ENCODE peak calls at places on chromosomes 1 and 21, in eight cellular contexts. One of them, this sample, is unnamed.

GRCh38 chr1:224639426-224639975 is 23.4 kb downstream of the CNIH3 start:
- DNase-seq in BE2C: no peak
- DNase-seq in mesendoderm: peak
- DNase-seq in adipocyte: no peak
- DNase-seq in dorsolateral prefrontal cortex: no peak
- DNase-seq in SK-N-MC: no peak
- DNase-seq in naive thymus-derived CD4-positive, alpha-beta T cell: no peak
- DNase-seq in AG04450: no peak
- DNase-seq in this sample: no peak

GRCh38 chr21:31873696-31874599 is 1.1 kb downstream of the HUNK start:
- DNase-seq in BE2C: peak
- DNase-seq in mesendoderm: peak
- DNase-seq in adipocyte: peak
- DNase-seq in dorsolateral prefrontal cortex: no peak
- DNase-seq in SK-N-MC: no peak
- DNase-seq in naive thymus-derived CD4-positive, alpha-beta T cell: peak
- DNase-seq in AG04450: no peak
- DNase-seq in this sample: no peak

GRCh38 chr1:226568077-226568831 is 19.7 kb downstream of the STUM start:
- DNase-seq in BE2C: peak
- DNase-seq in mesendoderm: peak
- DNase-seq in adipocyte: peak
- DNase-seq in dorsolateral prefrontal cortex: peak
- DNase-seq in SK-N-MC: no peak
- DNase-seq in naive thymus-derived CD4-positive, alpha-beta T cell: no peak
- DNase-seq in AG04450: no peak
- DNase-seq in this sample: no peak

GRCh38 chr1:106793686-106794085 is 262.8 kb upstream of the PRMT6 start:
- DNase-seq in BE2C: no peak
- DNase-seq in mesendoderm: no peak
- DNase-seq in adipocyte: peak
- DNase-seq in dorsolateral prefrontal cortex: no peak
- DNase-seq in SK-N-MC: peak
- DNase-seq in naive thymus-derived CD4-positive, alpha-beta T cell: no peak
- DNase-seq in AG04450: no peak
- DNase-seq in this sample: no peak

GRCh38 chr1:168261390-168261789 is 19.3 kb upstream of the TBX19 start:
- DNase-seq in BE2C: no peak
- DNase-seq in mesendoderm: no peak
- DNase-seq in adipocyte: peak
- DNase-seq in dorsolateral prefrontal cortex: no peak
- DNase-seq in SK-N-MC: no peak
- DNase-seq in naive thymus-derived CD4-positive, alpha-beta T cell: no peak
- DNase-seq in AG04450: no peak
- DNase-seq in this sample: peak

GRCh38 chr21:43719748-43720538 is 1.0 kb downstream of the PDXK start:
- DNase-seq in BE2C: no peak
- DNase-seq in mesendoderm: no peak
- DNase-seq in adipocyte: peak
- DNase-seq in dorsolateral prefrontal cortex: no peak
- DNase-seq in SK-N-MC: no peak
- DNase-seq in naive thymus-derived CD4-positive, alpha-beta T cell: no peak
- DNase-seq in AG04450: no peak
- DNase-seq in this sample: no peak

GRCh38 chr1:59751801-59752200 is 62.9 kb upstream of the HOOK1 start:
- DNase-seq in BE2C: no peak
- DNase-seq in mesendoderm: no peak
- DNase-seq in adipocyte: no peak
- DNase-seq in dorsolateral prefrontal cortex: no peak
- DNase-seq in SK-N-MC: no peak
- DNase-seq in naive thymus-derived CD4-positive, alpha-beta T cell: no peak
- DNase-seq in AG04450: no peak
- DNase-seq in this sample: peak

GRCh38 chr1:22747021-22747734 is 36.5 kb downstream of the EPHB2 start:
- DNase-seq in BE2C: no peak
- DNase-seq in mesendoderm: no peak
- DNase-seq in adipocyte: peak
- DNase-seq in dorsolateral prefrontal cortex: no peak
- DNase-seq in SK-N-MC: no peak
- DNase-seq in naive thymus-derived CD4-positive, alpha-beta T cell: no peak
- DNase-seq in AG04450: peak
- DNase-seq in this sample: peak

GRCh38 chr1:65527211-65527610 is 106.7 kb downstream of the LEPR start:
- DNase-seq in BE2C: no peak
- DNase-seq in mesendoderm: no peak
- DNase-seq in adipocyte: peak
- DNase-seq in dorsolateral prefrontal cortex: no peak
- DNase-seq in SK-N-MC: no peak
- DNase-seq in naive thymus-derived CD4-positive, alpha-beta T cell: no peak
- DNase-seq in AG04450: no peak
- DNase-seq in this sample: no peak

GRCh38 chr1:205945056-205945455 is 1.8 kb upstream of the SLC26A9 start:
- DNase-seq in BE2C: no peak
- DNase-seq in mesendoderm: no peak
- DNase-seq in adipocyte: no peak
- DNase-seq in dorsolateral prefrontal cortex: no peak
- DNase-seq in SK-N-MC: no peak
- DNase-seq in naive thymus-derived CD4-positive, alpha-beta T cell: no peak
- DNase-seq in AG04450: no peak
- DNase-seq in this sample: no peak

GRCh38 chr1:1306070-1306660 is 1.6 kb downstream of the ACAP3 start:
- DNase-seq in BE2C: peak
- DNase-seq in mesendoderm: peak
- DNase-seq in adipocyte: peak
- DNase-seq in dorsolateral prefrontal cortex: no peak
- DNase-seq in SK-N-MC: no peak
- DNase-seq in naive thymus-derived CD4-positive, alpha-beta T cell: no peak
- DNase-seq in AG04450: no peak
- DNase-seq in this sample: no peak

GRCh38 chr1:153951801-153952200 is 5.3 kb upstream of the DENND4B start:
- DNase-seq in BE2C: no peak
- DNase-seq in mesendoderm: no peak
- DNase-seq in adipocyte: no peak
- DNase-seq in dorsolateral prefrontal cortex: no peak
- DNase-seq in SK-N-MC: no peak
- DNase-seq in naive thymus-derived CD4-positive, alpha-beta T cell: no peak
- DNase-seq in AG04450: no peak
- DNase-seq in this sample: peak

GRCh38 chr1:115088115-115088794 is 1.0 kb downstream of the TSPAN2 start:
- DNase-seq in BE2C: no peak
- DNase-seq in mesendoderm: peak
- DNase-seq in adipocyte: no peak
- DNase-seq in dorsolateral prefrontal cortex: no peak
- DNase-seq in SK-N-MC: no peak
- DNase-seq in naive thymus-derived CD4-positive, alpha-beta T cell: no peak
- DNase-seq in AG04450: no peak
- DNase-seq in this sample: no peak
- H3K4me3 ChIP-seq in BE2C: no peak
- H3K4me3 ChIP-seq in mesendoderm: no peak
- H3K4me3 ChIP-seq in adipocyte: peak
- H3K4me3 ChIP-seq in dorsolateral prefrontal cortex: no peak
- H3K4me3 ChIP-seq in SK-N-MC: peak
- H3K4me3 ChIP-seq in naive thymus-derived CD4-positive, alpha-beta T cell: peak
- H3K4me3 ChIP-seq in AG04450: no peak
- H3K4me3 ChIP-seq in this sample: no peak

GRCh38 chr1:58447891-58448290 is 98.6 kb downstream of the OMA1 start:
- DNase-seq in BE2C: peak
- DNase-seq in mesendoderm: peak
- DNase-seq in adipocyte: peak
- DNase-seq in dorsolateral prefrontal cortex: no peak
- DNase-seq in SK-N-MC: no peak
- DNase-seq in naive thymus-derived CD4-positive, alpha-beta T cell: no peak
- DNase-seq in AG04450: no peak
- DNase-seq in this sample: no peak

GRCh38 chr1:58446368-58446767 is 100.2 kb downstream of the OMA1 start:
- DNase-seq in BE2C: no peak
- DNase-seq in mesendoderm: no peak
- DNase-seq in adipocyte: peak
- DNase-seq in dorsolateral prefrontal cortex: no peak
- DNase-seq in SK-N-MC: no peak
- DNase-seq in naive thymus-derived CD4-positive, alpha-beta T cell: no peak
- DNase-seq in AG04450: no peak
- DNase-seq in this sample: peak

GRCh38 chr1:58451560-58452211 is 94.8 kb downstream of the OMA1 start:
- DNase-seq in BE2C: no peak
- DNase-seq in mesendoderm: no peak
- DNase-seq in adipocyte: no peak
- DNase-seq in dorsolateral prefrontal cortex: no peak
- DNase-seq in SK-N-MC: no peak
- DNase-seq in naive thymus-derived CD4-positive, alpha-beta T cell: no peak
- DNase-seq in AG04450: no peak
- DNase-seq in this sample: no peak

GRCh38 chr1:58443986-58444603 is 102.4 kb downstream of the OMA1 start:
- DNase-seq in BE2C: no peak
- DNase-seq in mesendoderm: no peak
- DNase-seq in adipocyte: peak
- DNase-seq in dorsolateral prefrontal cortex: no peak
- DNase-seq in SK-N-MC: no peak
- DNase-seq in naive thymus-derived CD4-positive, alpha-beta T cell: no peak
- DNase-seq in AG04450: no peak
- DNase-seq in this sample: no peak

DNA sequence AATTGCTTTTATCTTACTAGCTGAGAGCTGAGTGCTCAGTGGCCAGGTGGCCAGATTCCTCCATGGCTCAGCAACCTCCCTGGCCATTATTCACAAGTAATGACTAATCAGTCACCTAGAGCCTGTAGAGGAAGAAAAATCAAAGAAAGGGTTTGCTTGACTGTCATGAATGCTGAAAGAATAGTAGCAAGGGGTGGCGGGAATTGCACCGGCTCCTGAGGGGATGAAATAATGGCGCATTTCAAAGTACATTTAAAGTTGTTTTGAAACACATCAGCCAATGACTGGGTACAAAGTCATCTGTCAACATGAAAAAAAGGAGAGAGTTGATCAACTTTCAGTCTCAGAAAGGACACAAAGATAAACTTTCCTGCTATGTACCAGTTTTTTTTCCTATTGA is 99.5 kb downstream of the OMA1 start:
- DNase-seq in BE2C: no peak
- DNase-seq in mesendoderm: no peak
- DNase-seq in adipocyte: peak
- DNase-seq in dorsolateral prefrontal cortex: no peak
- DNase-seq in SK-N-MC: no peak
- DNase-seq in naive thymus-derived CD4-positive, alpha-beta T cell: no peak
- DNase-seq in AG04450: no peak
- DNase-seq in this sample: peak
- H3K4me3 ChIP-seq in BE2C: no peak
- H3K4me3 ChIP-seq in mesendoderm: no peak
- H3K4me3 ChIP-seq in adipocyte: no peak
- H3K4me3 ChIP-seq in dorsolateral prefrontal cortex: no peak
- H3K4me3 ChIP-seq in SK-N-MC: no peak
- H3K4me3 ChIP-seq in naive thymus-derived CD4-positive, alpha-beta T cell: no peak
- H3K4me3 ChIP-seq in AG04450: no peak
- H3K4me3 ChIP-seq in this sample: no peak

GRCh38 chr1:90709535-90709934 is 7.6 kb downstream of the BARHL2 start:
- DNase-seq in BE2C: no peak
- DNase-seq in mesendoderm: no peak
- DNase-seq in adipocyte: no peak
- DNase-seq in dorsolateral prefrontal cortex: no peak
- DNase-seq in SK-N-MC: no peak
- DNase-seq in naive thymus-derived CD4-positive, alpha-beta T cell: no peak
- DNase-seq in AG04450: no peak
- DNase-seq in this sample: no peak
- H3K4me3 ChIP-seq in BE2C: no peak
- H3K4me3 ChIP-seq in mesendoderm: no peak
- H3K4me3 ChIP-seq in adipocyte: no peak
- H3K4me3 ChIP-seq in dorsolateral prefrontal cortex: no peak
- H3K4me3 ChIP-seq in SK-N-MC: no peak
- H3K4me3 ChIP-seq in naive thymus-derived CD4-positive, alpha-beta T cell: no peak
- H3K4me3 ChIP-seq in AG04450: no peak
- H3K4me3 ChIP-seq in this sample: no peak

GRCh38 chr1:62500210-62500609 is 63.4 kb downstream of the USP1 start:
- DNase-seq in BE2C: no peak
- DNase-seq in mesendoderm: no peak
- DNase-seq in adipocyte: no peak
- DNase-seq in dorsolateral prefrontal cortex: no peak
- DNase-seq in SK-N-MC: no peak
- DNase-seq in naive thymus-derived CD4-positive, alpha-beta T cell: no peak
- DNase-seq in AG04450: no peak
- DNase-seq in this sample: no peak
- H3K4me3 ChIP-seq in BE2C: no peak
- H3K4me3 ChIP-seq in mesendoderm: no peak
- H3K4me3 ChIP-seq in adipocyte: no peak
- H3K4me3 ChIP-seq in dorsolateral prefrontal cortex: no peak
- H3K4me3 ChIP-seq in SK-N-MC: no peak
- H3K4me3 ChIP-seq in naive thymus-derived CD4-positive, alpha-beta T cell: no peak
- H3K4me3 ChIP-seq in AG04450: no peak
- H3K4me3 ChIP-seq in this sample: no peak

GRCh38 chr1:108960719-108961118 is 2.6 kb downstream of the CLCC1 start:
- DNase-seq in BE2C: no peak
- DNase-seq in mesendoderm: no peak
- DNase-seq in adipocyte: no peak
- DNase-seq in dorsolateral prefrontal cortex: no peak
- DNase-seq in SK-N-MC: no peak
- DNase-seq in naive thymus-derived CD4-positive, alpha-beta T cell: no peak
- DNase-seq in AG04450: no peak
- DNase-seq in this sample: no peak
- H3K4me3 ChIP-seq in BE2C: no peak
- H3K4me3 ChIP-seq in mesendoderm: no peak
- H3K4me3 ChIP-seq in adipocyte: no peak
- H3K4me3 ChIP-seq in dorsolateral prefrontal cortex: no peak
- H3K4me3 ChIP-seq in SK-N-MC: no peak
- H3K4me3 ChIP-seq in naive thymus-derived CD4-positive, alpha-beta T cell: no peak
- H3K4me3 ChIP-seq in AG04450: no peak
- H3K4me3 ChIP-seq in this sample: no peak

DNA sequence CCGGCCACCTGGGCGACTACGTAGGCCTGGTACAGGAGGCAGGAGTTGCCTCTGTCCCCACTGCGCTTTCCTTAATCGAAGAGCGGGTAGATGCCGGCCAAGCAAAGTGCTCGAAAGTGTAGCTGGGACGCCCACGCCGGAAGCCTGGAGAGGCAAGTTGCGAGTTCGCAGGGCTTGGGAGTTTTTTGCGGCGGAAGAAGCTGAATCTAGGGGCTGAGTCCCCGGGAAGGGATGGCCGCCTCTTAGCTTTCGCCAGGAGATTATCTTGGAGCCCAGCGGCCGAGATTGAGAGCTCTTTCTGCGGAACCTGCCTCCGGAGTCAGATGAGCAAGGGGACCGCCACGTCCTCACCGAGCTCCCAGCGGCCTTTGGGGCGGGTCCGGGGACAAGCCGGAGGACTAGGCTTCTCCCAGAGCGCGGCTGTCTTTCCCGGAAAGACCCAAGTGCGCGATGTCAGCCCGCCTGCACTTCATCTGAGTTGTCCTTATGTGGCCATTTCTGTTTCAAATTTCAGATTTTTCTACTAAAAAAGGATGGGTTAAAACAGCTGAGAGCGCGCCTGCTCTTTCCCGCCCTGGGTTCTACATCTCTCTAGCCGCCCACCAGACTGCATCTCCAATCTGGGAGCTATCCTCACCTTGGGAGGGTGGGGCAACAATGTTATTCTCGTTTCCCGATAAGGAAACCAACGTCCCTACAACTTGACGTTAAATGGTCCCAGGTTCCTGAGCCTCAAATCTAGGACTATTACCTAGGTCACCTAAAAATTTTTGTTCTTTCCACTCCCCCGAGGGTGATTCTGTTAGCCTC is 12.4 kb upstream of the TBX15 start:
- DNase-seq in BE2C: no peak
- DNase-seq in mesendoderm: peak
- DNase-seq in adipocyte: no peak
- DNase-seq in dorsolateral prefrontal cortex: no peak
- DNase-seq in SK-N-MC: no peak
- DNase-seq in naive thymus-derived CD4-positive, alpha-beta T cell: no peak
- DNase-seq in AG04450: no peak
- DNase-seq in this sample: no peak
- H3K4me3 ChIP-seq in BE2C: no peak
- H3K4me3 ChIP-seq in mesendoderm: peak
- H3K4me3 ChIP-seq in adipocyte: peak
- H3K4me3 ChIP-seq in dorsolateral prefrontal cortex: peak
- H3K4me3 ChIP-seq in SK-N-MC: peak
- H3K4me3 ChIP-seq in naive thymus-derived CD4-positive, alpha-beta T cell: no peak
- H3K4me3 ChIP-seq in AG04450: peak
- H3K4me3 ChIP-seq in this sample: no peak